ENCODE peak calls at places on chromosome 22, in seven cellular contexts. I, X, C, Z, W, G and V are unnamed samples.
A peak's percentile ranks its signal among the peaks of the same experiment; 100 is the strongest.

GRCh38 chr22:46754110-46754799 is 8.2 kb upstream of the TBC1D22A start:
- DNase-seq in C (no peak), G (peak; percentile 96), W (peak; percentile 95), Z (no peak), X (no peak), I (peak; percentile 99), V (peak; percentile 91)

GRCh38 chr22:17260950-17261349 is 41.7 kb upstream of the ADA2 start:
- DNase-seq in G (no peak), C (no peak), W (no peak), Z (no peak), X (no peak), I (no peak), V (no peak)

GRCh38 chr22:39522567-39523300 is 2.4 kb downstream of the ATF4 start:
- DNase-seq in G (peak; percentile 27), Z (no peak), W (no peak), I (peak; percentile 54), C (no peak), X (no peak), V (peak; percentile 43)

GRCh38 chr22:48345631-48346030 is 1482.0 kb downstream of the BRD1 start:
- DNase-seq in W (no peak), C (no peak), Z (no peak), I (no peak), X (no peak), G (no peak), V (no peak)

GRCh38 chr22:45164217-45165123 is 745 bp downstream of the NUP50 start:
- DNase-seq in G (no peak), I (peak; percentile 35), Z (peak; percentile 30), W (no peak), X (peak; percentile 25), C (peak; percentile 51), V (no peak)

GRCh38 chr22:30667092-30667485 is 586 bp downstream of the DUSP18 start:
- DNase-seq in W (peak; percentile 18), G (no peak), Z (no peak), I (no peak), C (no peak), X (no peak), V (no peak)

GRCh38 chr22:30826670-30827355 is 132.1 kb downstream of the OSBP2 start:
- DNase-seq in C (no peak), I (no peak), G (no peak), W (no peak), Z (no peak), X (no peak), V (no peak)

GRCh38 chr22:22032906-22033802 is 50.6 kb upstream of the TOP3B start:
- DNase-seq in Z (no peak), C (no peak), X (no peak), G (no peak), W (no peak), I (no peak), V (no peak)

GRCh38 chr22:27844256-27844655 is 42.7 kb upstream of the MN1 start:
- DNase-seq in X (no peak), I (no peak), C (no peak), W (no peak), Z (no peak), G (no peak), V (no peak)

GRCh38 chr22:50192825-50193204 is 7.1 kb downstream of the TRABD start:
- DNase-seq in W (no peak), C (no peak), G (no peak), X (no peak), Z (no peak), I (no peak), V (no peak)

GRCh38 chr22:29359469-29359868 is 28.9 kb downstream of the AP1B1 start:
- DNase-seq in I (peak; percentile 69), G (peak; percentile 5), X (no peak), Z (no peak), W (peak; percentile 42), C (peak; percentile 56), V (peak; percentile 30)

GRCh38 chr22:45997775-45998637 is 21.0 kb upstream of the WNT7B start:
- DNase-seq in C (no peak), X (no peak), I (peak; percentile 30), Z (no peak), W (no peak), G (no peak), V (no peak)

GRCh38 chr22:47627561-47628253 is 865.3 kb downstream of the TBC1D22A start:
- DNase-seq in Z (no peak), W (peak; percentile 96), G (no peak), I (no peak), C (no peak), X (no peak), V (no peak)

GRCh38 chr22:19065929-19066328 is 56.3 kb downstream of the DGCR2 start:
- DNase-seq in G (no peak), Z (no peak), C (no peak), X (no peak), W (no peak), I (no peak), V (no peak)

GRCh38 chr22:46329616-46330015 is 5.9 kb upstream of the TRMU start:
- DNase-seq in Z (no peak), X (no peak), W (no peak), C (no peak), I (no peak), G (no peak), V (no peak)

GRCh38 chr22:47918276-47918928 is 1156.0 kb downstream of the TBC1D22A start:
- DNase-seq in C (no peak), W (no peak), G (no peak), I (no peak), X (no peak), Z (peak; percentile 48), V (no peak)

GRCh38 chr22:25403752-25404471 is 160.6 kb upstream of the GRK3 start:
- DNase-seq in C (peak; percentile 33), G (no peak), I (no peak), W (no peak), X (no peak), Z (no peak), V (no peak)

GRCh38 chr22:47163876-47164513 is 401.5 kb downstream of the TBC1D22A start:
- DNase-seq in I (peak; percentile 41), W (no peak), C (no peak), Z (no peak), X (no peak), G (no peak), V (no peak)

GRCh38 chr22:46214149-46214548 is 35.9 kb downstream of the CDPF1 start:
- DNase-seq in G (no peak), X (no peak), Z (no peak), W (no peak), I (no peak), C (no peak), V (no peak)

GRCh38 chr22:45226681-45227186 is 14.0 kb downstream of the KIAA0930 start:
- DNase-seq in I (peak; percentile 29), C (no peak), W (peak; percentile 42), Z (no peak), X (no peak), G (peak; percentile 30), V (no peak)

GRCh38 chr22:26395926-26396325 is 33.1 kb upstream of the ASPHD2 start:
- DNase-seq in W (no peak), I (no peak), X (no peak), Z (no peak), C (no peak), G (no peak), V (no peak)

GRCh38 chr22:33073989-33074391 is 15.8 kb upstream of the SYN3 start:
- DNase-seq in C (no peak), X (no peak), W (peak; percentile 52), I (no peak), Z (no peak), G (no peak), V (no peak)

GRCh38 chr22:29314537-29315285 is 786 bp downstream of the RASL10A start:
- DNase-seq in X (no peak), I (no peak), W (peak; percentile 37), Z (no peak), C (no peak), G (no peak), V (no peak)